ENCODE peak calls at places on chromosomes 16 and 17, in six cellular contexts. X is AG10803, O is mucosa of descending colon, S is A549, F is dorsolateral prefrontal cortex, C is heart left ventricle. W is an unnamed sample.

GRCh38 chr17:48753794-48754499 is 25.4 kb upstream of the HOXB13 start:
- DNase-seq in F (no peak), S (no peak), X (peak), O (no peak), C (no peak), W (no peak)

GRCh38 chr17:79332011-79332410 is 257.4 kb downstream of the ENGASE start:
- DNase-seq in O (no peak), X (no peak), F (no peak), S (no peak), C (no peak), W (no peak)

GRCh38 chr17:41211845-41212466 is 14.5 kb upstream of the KRTAP9-2 start:
- DNase-seq in O (no peak), F (no peak), S (peak), C (no peak), X (peak), W (peak)

GRCh38 chr16:17474572-17474971 is 3.8 kb upstream of the XYLT1 start:
- DNase-seq in C (no peak), X (no peak), F (no peak), S (no peak), O (no peak), W (no peak)

GRCh38 chr17:52384695-52385094 is 226.2 kb upstream of the CA10 start:
- DNase-seq in O (no peak), C (no peak), F (no peak), S (no peak), X (no peak), W (no peak)

GRCh38 chr17:76139261-76139752 is 1.7 kb downstream of the FOXJ1 start:
- DNase-seq in X (no peak), F (no peak), O (no peak), C (no peak), S (no peak), W (no peak)

GRCh38 chr16:67173808-67174705 is 3.7 kb downstream of the NOL3 start:
- DNase-seq in O (peak), X (peak), S (peak), C (peak), F (peak), W (peak)

GRCh38 chr17:2214047-2214717 is 89.4 kb downstream of the SMG6 start:
- DNase-seq in O (no peak), F (peak), S (no peak), X (peak), C (peak), W (peak)

GRCh38 chr16:57235128-57236092 is 9.6 kb upstream of the ARL2BP start:
- DNase-seq in S (no peak), O (no peak), X (no peak), C (no peak), F (no peak), W (peak)

GRCh38 chr17:80724723-80725388 is 180.2 kb downstream of the RPTOR start:
- DNase-seq in O (no peak), X (peak), C (no peak), F (no peak), S (peak), W (peak)

GRCh38 chr17:78925662-78926555 is 722 bp upstream of the TIMP2 start:
- DNase-seq in C (peak), X (peak), O (peak), F (peak), S (peak), W (peak)

GRCh38 chr16:11256657-11257130 is 690 bp upstream of the SOCS1 start:
- DNase-seq in C (peak), F (no peak), O (no peak), X (peak), S (peak), W (peak)

GRCh38 chr16:87954826-87955225 is 3.6 kb downstream of the BANP start:
- DNase-seq in C (no peak), F (no peak), X (no peak), O (peak), S (no peak), W (no peak)

GRCh38 chr16:21100447-21100846 is 50.2 kb downstream of the DNAH3 start:
- DNase-seq in X (peak), S (peak), F (no peak), C (no peak), O (no peak), W (peak)

GRCh38 chr17:9192010-9192409 is 170.7 kb downstream of the NTN1 start:
- DNase-seq in C (no peak), F (no peak), S (no peak), O (no peak), X (no peak), W (no peak)

GRCh38 chr17:7707446-7707845 is 2.4 kb downstream of the EFNB3 start:
- DNase-seq in X (no peak), S (no peak), O (no peak), C (no peak), F (no peak), W (no peak)

GRCh38 chr17:17502741-17503565 is 6.8 kb upstream of the RASD1 start:
- DNase-seq in C (no peak), X (no peak), F (no peak), O (peak), S (no peak), W (no peak)

GRCh38 chr17:19369846-19370492 is 7.4 kb upstream of the B9D1 start:
- DNase-seq in F (peak), C (no peak), X (no peak), O (no peak), S (no peak), W (no peak)

GRCh38 chr17:20114466-20114865 is 105.3 kb downstream of the SPECC1 start:
- DNase-seq in O (no peak), C (no peak), F (no peak), S (no peak), X (no peak), W (no peak)

GRCh38 chr17:80034977-80035686 is 540 bp downstream of the TBC1D16 start:
- DNase-seq in O (no peak), C (peak), F (no peak), X (peak), S (peak), W (peak)

DNA sequence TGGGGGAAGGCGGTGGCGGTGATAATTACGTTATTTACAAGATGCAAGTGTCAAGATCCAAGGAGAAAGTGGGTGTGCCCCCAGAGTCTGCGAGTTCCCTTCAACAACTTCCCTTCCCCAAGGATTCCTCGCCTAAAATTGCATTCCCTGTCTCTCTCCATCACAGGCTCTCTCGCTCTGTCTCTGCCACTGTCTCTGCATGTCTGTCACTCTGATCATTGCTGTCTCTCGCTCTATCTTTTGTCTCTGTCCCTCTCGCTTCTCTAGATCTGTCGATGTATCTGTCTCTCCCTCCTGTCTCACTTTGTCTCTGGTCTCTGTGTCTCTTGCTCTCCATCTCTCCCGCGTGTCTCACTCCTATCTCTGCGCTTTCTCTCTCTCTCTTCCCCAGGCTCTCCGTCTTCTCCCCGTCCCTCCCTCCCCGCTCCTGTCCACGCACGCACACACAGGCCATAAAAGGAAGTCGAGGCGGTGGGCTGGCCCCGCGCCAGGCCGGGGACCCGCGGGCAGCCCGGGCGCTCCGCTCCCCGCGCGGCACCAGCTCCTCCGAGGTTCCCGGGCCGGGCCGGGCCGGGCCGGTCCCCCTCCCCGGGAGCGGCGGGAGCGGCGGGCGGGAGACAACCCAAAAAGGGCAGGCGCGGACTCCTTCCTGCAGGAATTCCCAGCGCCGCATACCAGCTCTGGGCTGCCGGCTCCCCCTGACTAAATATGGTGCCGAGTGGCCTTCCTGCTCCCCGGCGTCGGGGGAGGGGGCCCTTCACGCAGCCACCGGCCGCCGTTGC is 1.1 kb upstream of the MYH11 start:
- DNase-seq in O (no peak), F (no peak), C (peak), S (no peak), X (peak), W (peak)
- H3K4me3 ChIP-seq in O (no peak), F (no peak), C (no peak), S (peak), X (peak), W (peak)

GRCh38 chr16:27642753-27643152 is 92.8 kb downstream of the KATNIP start:
- DNase-seq in X (peak), C (no peak), S (peak), F (no peak), O (no peak), W (peak)

GRCh38 chr16:27638833-27639587 is 89.1 kb downstream of the KATNIP start:
- DNase-seq in S (no peak), O (no peak), F (no peak), X (no peak), C (no peak), W (no peak)

GRCh38 chr16:27640277-27640600 is 90.3 kb downstream of the KATNIP start:
- DNase-seq in O (no peak), F (peak), S (no peak), C (no peak), X (no peak), W (no peak)

GRCh38 chr16:27641260-27641659 is 91.3 kb downstream of the KATNIP start:
- DNase-seq in S (peak), O (no peak), X (no peak), F (no peak), C (no peak), W (no peak)

DNA sequence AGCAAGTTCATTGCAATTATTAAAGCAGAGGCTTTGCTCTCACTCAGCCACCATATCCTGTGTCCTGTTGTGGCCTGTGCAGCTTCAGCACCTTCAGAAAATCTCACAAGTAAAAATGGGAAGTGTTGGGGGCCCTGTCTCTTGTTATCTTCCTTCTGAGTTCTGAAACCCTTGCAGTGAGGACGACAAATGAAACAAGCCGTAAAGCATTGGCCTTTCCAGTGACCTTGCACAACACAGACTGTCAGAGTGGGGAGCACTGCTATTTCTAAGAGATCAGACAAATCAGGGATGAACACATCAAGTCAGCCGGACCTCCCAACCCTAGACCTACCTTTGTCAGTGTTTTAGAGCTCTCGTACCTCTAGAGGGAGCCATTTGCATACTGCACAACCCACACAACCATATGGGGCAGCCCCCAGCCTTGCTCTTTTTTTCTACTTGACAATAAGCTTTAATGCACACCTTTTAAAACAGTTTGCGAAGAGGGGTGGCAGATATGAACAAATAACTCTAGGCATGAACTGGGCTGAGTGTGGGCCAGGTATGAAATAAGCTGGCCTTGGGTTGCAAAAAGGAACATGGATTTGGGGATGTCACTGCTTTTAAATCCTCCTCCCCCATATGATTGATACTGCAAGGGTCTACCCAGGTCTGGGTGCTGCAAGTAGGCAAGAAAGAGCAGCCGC is 89.8 kb downstream of the KATNIP start:
- DNase-seq in O (no peak), C (no peak), X (peak), F (no peak), S (peak), W (peak)
- TF ChIP-seq CTCF in O (peak), C (peak), X (peak), F (peak), S (peak), W (peak)

DNA sequence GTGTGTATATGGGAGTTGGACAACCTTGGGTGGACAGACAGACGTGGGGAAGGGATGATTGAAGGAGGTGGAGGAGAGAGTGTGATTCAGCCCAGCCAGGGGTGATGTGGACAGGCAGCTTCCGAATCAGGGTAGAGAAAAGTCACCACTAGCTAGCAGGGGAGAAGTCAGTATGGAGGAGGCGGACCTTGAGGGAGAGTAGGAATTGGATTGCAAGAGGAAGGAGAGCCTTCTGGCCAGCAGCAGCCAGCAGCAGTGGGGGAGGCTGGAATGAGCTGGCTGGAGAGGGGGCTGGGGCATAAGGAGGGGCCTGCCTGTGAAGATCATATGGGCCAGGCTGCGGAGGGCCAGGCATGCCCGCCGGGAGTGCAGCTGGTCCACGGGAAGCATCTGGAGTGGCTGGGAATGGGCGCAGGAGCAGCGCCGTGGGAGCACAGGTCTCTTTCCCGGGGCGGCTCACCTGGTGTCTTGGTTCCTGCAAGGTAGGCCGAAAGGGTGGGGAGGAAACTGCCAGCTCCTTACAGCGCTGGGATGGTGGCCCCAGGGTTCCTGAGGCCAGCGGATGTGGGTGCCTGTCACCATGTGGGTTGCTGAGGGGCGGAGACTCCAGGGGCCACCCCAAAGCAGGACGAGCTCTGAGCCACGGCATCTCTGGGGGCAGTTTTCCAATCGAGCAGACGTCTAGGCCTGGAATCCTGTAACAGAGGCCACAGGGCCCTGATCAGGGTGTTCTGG is 235.3 kb downstream of the SEC14L1 start:
- DNase-seq in F (no peak), S (no peak), X (peak), C (no peak), O (peak), W (peak)
- H3K4me3 ChIP-seq in F (no peak), S (no peak), X (peak), C (no peak), O (no peak), W (peak)

GRCh38 chr17:3877220-3877619 is 15.6 kb downstream of the CAMKK1 start:
- DNase-seq in C (no peak), S (no peak), O (no peak), F (no peak), X (no peak), W (no peak)
- TF ChIP-seq CTCF in C (no peak), S (no peak), O (no peak), F (no peak), X (no peak), W (no peak)